ENCODE peak calls at places on chromosomes 2 and 18, in ten cellular contexts. One of them, this sample, is unnamed.

GRCh38 chr18:77208969-77209368 is 40.7 kb upstream of the GALR1 start:
- DNase-seq in A549: no peak
- DNase-seq in neural progenitor cell: no peak
- DNase-seq in PC-3: peak; percentile 75
- DNase-seq in OCI-LY7: peak; percentile 12
- DNase-seq in K562: no peak
- DNase-seq in mammary epithelial cell: no peak
- DNase-seq in GM23248: peak; percentile 80
- DNase-seq in H1: no peak
- DNase-seq in fibroblast of lung: peak; percentile 58
- DNase-seq in this sample: no peak

GRCh38 chr2:231306791-231307440 is 88.6 kb upstream of the B3GNT7 start:
- DNase-seq in OCI-LY7: no peak
- DNase-seq in mammary epithelial cell: peak; percentile 58
- DNase-seq in PC-3: peak; percentile 55
- DNase-seq in H1: no peak
- DNase-seq in GM23248: no peak
- DNase-seq in K562: no peak
- DNase-seq in neural progenitor cell: peak; percentile 56
- DNase-seq in A549: no peak
- DNase-seq in fibroblast of lung: no peak
- DNase-seq in this sample: no peak

GRCh38 chr2:36408198-36408703 is 52.7 kb downstream of the CRIM1 start:
- DNase-seq in GM23248: no peak
- DNase-seq in mammary epithelial cell: peak; percentile 53
- DNase-seq in K562: no peak
- DNase-seq in OCI-LY7: no peak
- DNase-seq in neural progenitor cell: peak; percentile 81
- DNase-seq in H1: peak; percentile 17
- DNase-seq in PC-3: no peak
- DNase-seq in fibroblast of lung: peak; percentile 85
- DNase-seq in A549: no peak
- DNase-seq in this sample: peak; percentile 67

GRCh38 chr18:12092398-12093229 is 1.0 kb upstream of the ANKRD62 start:
- DNase-seq in OCI-LY7: no peak
- DNase-seq in mammary epithelial cell: no peak
- DNase-seq in fibroblast of lung: no peak
- DNase-seq in H1: no peak
- DNase-seq in A549: peak; percentile 41
- DNase-seq in neural progenitor cell: peak; percentile 72
- DNase-seq in PC-3: peak; percentile 84
- DNase-seq in GM23248: no peak
- DNase-seq in K562: peak; percentile 48
- DNase-seq in this sample: peak; percentile 69

GRCh38 chr2:134792147-134792546 is 46.3 kb upstream of the ACMSD start:
- DNase-seq in PC-3: no peak
- DNase-seq in A549: no peak
- DNase-seq in H1: no peak
- DNase-seq in mammary epithelial cell: no peak
- DNase-seq in K562: no peak
- DNase-seq in GM23248: no peak
- DNase-seq in fibroblast of lung: no peak
- DNase-seq in OCI-LY7: no peak
- DNase-seq in neural progenitor cell: no peak
- DNase-seq in this sample: no peak

GRCh38 chr2:215693269-215693998 is 257.6 kb upstream of the FN1 start:
- DNase-seq in H1: no peak
- DNase-seq in GM23248: peak; percentile 86
- DNase-seq in fibroblast of lung: peak; percentile 95
- DNase-seq in A549: no peak
- DNase-seq in neural progenitor cell: no peak
- DNase-seq in mammary epithelial cell: peak; percentile 68
- DNase-seq in K562: no peak
- DNase-seq in PC-3: peak; percentile 85
- DNase-seq in OCI-LY7: no peak
- DNase-seq in this sample: no peak

GRCh38 chr2:208671312-208671711 is 264.7 kb downstream of the PTH2R start:
- DNase-seq in OCI-LY7: no peak
- DNase-seq in K562: no peak
- DNase-seq in neural progenitor cell: peak; percentile 24
- DNase-seq in PC-3: no peak
- DNase-seq in mammary epithelial cell: no peak
- DNase-seq in fibroblast of lung: no peak
- DNase-seq in A549: no peak
- DNase-seq in H1: no peak
- DNase-seq in GM23248: no peak
- DNase-seq in this sample: no peak

GRCh38 chr2:122433123-122433754 is 677.8 kb downstream of the TSN start:
- DNase-seq in OCI-LY7: no peak
- DNase-seq in K562: no peak
- DNase-seq in PC-3: peak; percentile 43
- DNase-seq in A549: no peak
- DNase-seq in fibroblast of lung: no peak
- DNase-seq in GM23248: no peak
- DNase-seq in neural progenitor cell: no peak
- DNase-seq in mammary epithelial cell: no peak
- DNase-seq in H1: no peak
- DNase-seq in this sample: no peak

GRCh38 chr2:170091461-170091860 is 86.5 kb upstream of the MYO3B start:
- DNase-seq in mammary epithelial cell: no peak
- DNase-seq in neural progenitor cell: no peak
- DNase-seq in A549: no peak
- DNase-seq in PC-3: no peak
- DNase-seq in OCI-LY7: no peak
- DNase-seq in H1: no peak
- DNase-seq in GM23248: no peak
- DNase-seq in fibroblast of lung: no peak
- DNase-seq in K562: no peak
- DNase-seq in this sample: no peak

DNA sequence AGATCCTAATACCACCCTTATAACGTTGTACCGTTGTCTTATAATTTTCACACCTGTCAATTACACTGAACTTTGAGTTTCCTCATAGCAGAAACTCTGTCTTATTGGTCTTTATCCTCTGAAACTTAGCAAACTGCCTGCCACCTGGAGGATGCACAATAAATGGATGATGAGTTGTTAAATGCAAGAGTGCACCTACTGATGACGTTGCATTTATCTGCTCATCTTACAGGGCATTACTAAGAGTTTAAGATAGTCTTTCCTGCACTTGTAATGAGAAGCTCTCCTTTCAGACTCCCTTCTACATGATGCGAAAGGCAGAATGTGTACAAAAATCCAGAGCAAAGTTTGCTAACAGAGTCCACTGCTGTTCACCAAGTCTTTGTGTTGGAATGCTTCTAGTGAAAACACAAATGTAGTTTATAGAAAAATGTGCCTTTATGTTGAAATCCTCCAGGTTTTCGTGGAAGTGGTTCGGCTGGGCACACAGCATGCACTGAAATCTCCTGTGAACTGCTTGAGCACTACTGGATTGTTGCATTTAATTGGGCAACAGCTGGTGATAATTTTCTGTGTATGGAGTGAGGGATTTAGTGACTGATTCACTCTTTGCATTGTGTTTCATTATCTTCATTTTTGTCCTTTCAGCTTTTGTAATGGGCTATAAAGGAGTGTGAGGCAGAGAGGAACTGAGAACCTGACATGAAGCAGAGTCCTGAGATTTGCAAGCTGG is 665.8 kb upstream of the ID2 start:
- DNase-seq in mammary epithelial cell: no peak
- DNase-seq in K562: no peak
- DNase-seq in neural progenitor cell: no peak
- DNase-seq in fibroblast of lung: no peak
- DNase-seq in GM23248: no peak
- DNase-seq in A549: no peak
- DNase-seq in PC-3: peak; percentile 23
- DNase-seq in H1: no peak
- DNase-seq in OCI-LY7: peak; percentile 39
- DNase-seq in this sample: no peak
- H3K4me2 ChIP-seq in mammary epithelial cell: no peak overlapping the region
- H3K4me2 ChIP-seq in K562: no peak overlapping the region
- H3K4me2 ChIP-seq in neural progenitor cell: no peak overlapping the region
- H3K4me2 ChIP-seq in fibroblast of lung: no peak overlapping the region
- H3K4me2 ChIP-seq in GM23248: no peak overlapping the region
- H3K4me2 ChIP-seq in A549: no peak overlapping the region
- H3K4me2 ChIP-seq in PC-3: no peak overlapping the region
- H3K4me2 ChIP-seq in H1: no peak overlapping the region
- H3K4me2 ChIP-seq in OCI-LY7: no peak overlapping the region
- H3K4me2 ChIP-seq in this sample: no peak overlapping the region

DNA sequence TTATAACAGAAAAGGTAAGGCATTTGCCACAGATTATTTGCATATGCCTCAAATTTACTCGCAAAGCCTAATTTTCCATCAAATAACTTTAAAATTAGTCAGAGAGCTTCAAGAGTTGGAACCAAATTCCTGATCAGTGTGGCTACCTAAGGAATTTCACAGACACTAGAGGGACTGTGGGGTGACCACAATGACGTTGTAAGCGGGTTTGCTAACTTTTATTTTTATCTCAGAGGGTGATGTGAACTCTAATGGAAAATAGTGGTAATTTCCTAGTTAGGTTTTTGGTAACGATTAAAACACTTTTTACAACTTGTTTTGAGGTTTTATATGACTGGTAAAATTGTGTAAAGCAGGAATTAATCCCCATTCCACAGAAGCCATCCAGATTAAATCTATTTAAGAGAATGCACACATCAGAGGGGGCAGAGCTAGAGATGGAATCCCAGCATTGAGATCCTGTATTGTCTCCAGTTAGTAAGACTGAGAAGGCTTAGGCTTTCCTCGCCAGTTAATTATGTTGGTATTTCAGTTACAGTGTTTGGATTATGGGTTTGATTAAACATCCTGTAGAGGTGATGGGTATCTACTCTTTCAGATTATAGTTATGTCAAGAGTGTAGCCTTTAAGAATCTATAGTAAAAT is 129.0 kb downstream of the GPD2 start:
- DNase-seq in OCI-LY7: no peak
- DNase-seq in neural progenitor cell: peak; percentile 69
- DNase-seq in mammary epithelial cell: no peak
- DNase-seq in GM23248: peak; percentile 90
- DNase-seq in fibroblast of lung: peak; percentile 98
- DNase-seq in K562: no peak
- DNase-seq in A549: no peak
- DNase-seq in H1: no peak
- DNase-seq in PC-3: peak; percentile 12
- DNase-seq in this sample: peak; percentile 9
- H3K4me2 ChIP-seq in OCI-LY7: no peak overlapping the region
- H3K4me2 ChIP-seq in neural progenitor cell: peak overlapping the region; percentile 24
- H3K4me2 ChIP-seq in mammary epithelial cell: no peak overlapping the region
- H3K4me2 ChIP-seq in GM23248: peak overlapping the region; percentile 51
- H3K4me2 ChIP-seq in fibroblast of lung: no peak overlapping the region
- H3K4me2 ChIP-seq in K562: no peak overlapping the region
- H3K4me2 ChIP-seq in A549: no peak overlapping the region
- H3K4me2 ChIP-seq in H1: no peak overlapping the region
- H3K4me2 ChIP-seq in PC-3: no peak overlapping the region
- H3K4me2 ChIP-seq in this sample: no peak overlapping the region

GRCh38 chr2:23238011-23238657 is 146.8 kb upstream of the KLHL29 start:
- DNase-seq in GM23248: no peak
- DNase-seq in K562: no peak
- DNase-seq in fibroblast of lung: no peak
- DNase-seq in OCI-LY7: no peak
- DNase-seq in PC-3: no peak
- DNase-seq in neural progenitor cell: no peak
- DNase-seq in A549: no peak
- DNase-seq in mammary epithelial cell: no peak
- DNase-seq in H1: no peak
- DNase-seq in this sample: no peak
- H3K4me2 ChIP-seq in GM23248: no peak overlapping the region
- H3K4me2 ChIP-seq in K562: no peak overlapping the region
- H3K4me2 ChIP-seq in fibroblast of lung: no peak overlapping the region
- H3K4me2 ChIP-seq in OCI-LY7: no peak overlapping the region
- H3K4me2 ChIP-seq in PC-3: no peak overlapping the region
- H3K4me2 ChIP-seq in neural progenitor cell: no peak overlapping the region
- H3K4me2 ChIP-seq in A549: no peak overlapping the region
- H3K4me2 ChIP-seq in mammary epithelial cell: no peak overlapping the region
- H3K4me2 ChIP-seq in H1: no peak overlapping the region
- H3K4me2 ChIP-seq in this sample: no peak overlapping the region

GRCh38 chr18:44973282-44973681 is 292.6 kb downstream of the SETBP1 start:
- DNase-seq in K562: no peak
- DNase-seq in H1: no peak
- DNase-seq in GM23248: no peak
- DNase-seq in PC-3: no peak
- DNase-seq in OCI-LY7: peak; percentile 3
- DNase-seq in mammary epithelial cell: no peak
- DNase-seq in A549: no peak
- DNase-seq in neural progenitor cell: peak; percentile 25
- DNase-seq in fibroblast of lung: no peak
- DNase-seq in this sample: peak; percentile 51

GRCh38 chr18:44974174-44974573 is 293.5 kb downstream of the SETBP1 start:
- DNase-seq in mammary epithelial cell: no peak
- DNase-seq in OCI-LY7: no peak
- DNase-seq in neural progenitor cell: no peak
- DNase-seq in H1: no peak
- DNase-seq in GM23248: no peak
- DNase-seq in K562: no peak
- DNase-seq in fibroblast of lung: no peak
- DNase-seq in A549: no peak
- DNase-seq in PC-3: no peak
- DNase-seq in this sample: peak; percentile 41

GRCh38 chr18:44967599-44967998 is 286.9 kb downstream of the SETBP1 start:
- DNase-seq in fibroblast of lung: no peak
- DNase-seq in GM23248: no peak
- DNase-seq in K562: no peak
- DNase-seq in neural progenitor cell: no peak
- DNase-seq in OCI-LY7: no peak
- DNase-seq in PC-3: no peak
- DNase-seq in A549: no peak
- DNase-seq in mammary epithelial cell: no peak
- DNase-seq in H1: no peak
- DNase-seq in this sample: no peak

GRCh38 chr18:44968336-44968735 is 287.6 kb downstream of the SETBP1 start:
- DNase-seq in H1: no peak
- DNase-seq in mammary epithelial cell: no peak
- DNase-seq in GM23248: no peak
- DNase-seq in neural progenitor cell: peak; percentile 25
- DNase-seq in A549: no peak
- DNase-seq in fibroblast of lung: no peak
- DNase-seq in OCI-LY7: no peak
- DNase-seq in PC-3: no peak
- DNase-seq in K562: no peak
- DNase-seq in this sample: peak; percentile 54

DNA sequence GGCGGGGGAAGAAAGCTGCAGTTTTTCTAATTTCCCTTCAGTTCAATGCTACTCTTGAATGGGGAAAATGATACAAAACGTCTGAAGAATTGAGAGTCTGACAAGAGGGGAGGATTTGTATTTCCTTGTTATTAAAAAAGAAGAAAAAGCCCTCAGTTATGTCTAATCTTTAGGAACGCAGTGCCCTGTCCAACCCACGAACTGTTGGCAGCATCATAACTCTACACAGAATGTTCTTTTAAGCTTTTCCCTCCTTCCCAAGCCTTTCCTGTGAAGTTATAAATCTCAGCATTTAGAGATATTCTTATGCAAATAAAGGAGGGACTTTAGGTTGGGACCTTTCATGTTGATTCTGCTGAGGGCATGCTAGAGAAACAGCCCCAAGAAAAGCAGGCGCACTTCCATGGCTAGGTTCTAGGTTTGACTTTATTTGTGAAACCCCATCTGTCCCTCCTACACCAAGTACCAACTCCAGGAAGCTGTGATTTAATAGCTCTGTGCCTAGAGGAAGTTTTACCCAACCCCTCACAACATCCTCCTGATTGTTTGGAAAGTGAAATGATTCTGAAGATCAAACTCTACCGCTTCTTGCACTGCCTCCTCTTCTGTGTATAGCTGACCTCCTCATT is 288.6 kb downstream of the SETBP1 start:
- DNase-seq in A549: no peak
- DNase-seq in GM23248: peak; percentile 19
- DNase-seq in fibroblast of lung: no peak
- DNase-seq in H1: no peak
- DNase-seq in neural progenitor cell: no peak
- DNase-seq in mammary epithelial cell: no peak
- DNase-seq in K562: no peak
- DNase-seq in PC-3: no peak
- DNase-seq in OCI-LY7: no peak
- DNase-seq in this sample: peak; percentile 5
- H3K4me2 ChIP-seq in A549: no peak overlapping the region
- H3K4me2 ChIP-seq in GM23248: no peak overlapping the region
- H3K4me2 ChIP-seq in fibroblast of lung: no peak overlapping the region
- H3K4me2 ChIP-seq in H1: no peak overlapping the region
- H3K4me2 ChIP-seq in neural progenitor cell: no peak overlapping the region
- H3K4me2 ChIP-seq in mammary epithelial cell: no peak overlapping the region
- H3K4me2 ChIP-seq in K562: no peak overlapping the region
- H3K4me2 ChIP-seq in PC-3: no peak overlapping the region
- H3K4me2 ChIP-seq in OCI-LY7: no peak overlapping the region
- H3K4me2 ChIP-seq in this sample: peak overlapping the region; percentile 15

This sample was measured in GM23338.